ENCODE peak calls at places on chromosomes 7 and 10, in five cellular contexts. One of them, this sample, is unnamed.

GRCh38 chr10:112755446-112756117 is 194.5 kb upstream of the TCF7L2 start:
- DNase-seq in activated CD4-positive, CD25-positive, alpha-beta regulatory T cell: no peak
- DNase-seq in putamen: peak; percentile 54
- DNase-seq in breast epithelium: peak; percentile 48
- DNase-seq in Panc1: no peak
- DNase-seq in this sample: no peak

GRCh38 chr10:28533571-28534304 is 820 bp downstream of the WAC start:
- DNase-seq in putamen: peak; percentile 60
- DNase-seq in activated CD4-positive, CD25-positive, alpha-beta regulatory T cell: peak; percentile 52
- DNase-seq in Panc1: no peak
- DNase-seq in breast epithelium: peak; percentile 49
- DNase-seq in this sample: peak; percentile 62

GRCh38 chr7:2014391-2015241 is 218.1 kb downstream of the MAD1L1 start:
- DNase-seq in Panc1: no peak
- DNase-seq in putamen: no peak
- DNase-seq in breast epithelium: no peak
- DNase-seq in activated CD4-positive, CD25-positive, alpha-beta regulatory T cell: no peak
- DNase-seq in this sample: peak; percentile 10

GRCh38 chr7:158110661-158111555 is 476.7 kb downstream of the PTPRN2 start:
- DNase-seq in activated CD4-positive, CD25-positive, alpha-beta regulatory T cell: no peak
- DNase-seq in breast epithelium: no peak
- DNase-seq in putamen: no peak
- DNase-seq in Panc1: no peak
- DNase-seq in this sample: no peak

GRCh38 chr7:130254555-130254954 is 12.1 kb upstream of the CPA2 start:
- DNase-seq in activated CD4-positive, CD25-positive, alpha-beta regulatory T cell: no peak
- DNase-seq in Panc1: no peak
- DNase-seq in putamen: no peak
- DNase-seq in breast epithelium: no peak
- DNase-seq in this sample: no peak

GRCh38 chr7:91912500-91912899 is 28.2 kb upstream of the AKAP9 start:
- DNase-seq in activated CD4-positive, CD25-positive, alpha-beta regulatory T cell: no peak
- DNase-seq in Panc1: no peak
- DNase-seq in putamen: no peak
- DNase-seq in breast epithelium: no peak
- DNase-seq in this sample: no peak

GRCh38 chr10:100043796-100044195 is 34.0 kb upstream of the DNMBP start:
- DNase-seq in putamen: no peak
- DNase-seq in Panc1: no peak
- DNase-seq in activated CD4-positive, CD25-positive, alpha-beta regulatory T cell: no peak
- DNase-seq in breast epithelium: no peak
- DNase-seq in this sample: no peak

GRCh38 chr10:3692331-3692860 is 92.6 kb downstream of the KLF6 start:
- DNase-seq in breast epithelium: no peak
- DNase-seq in Panc1: no peak
- DNase-seq in activated CD4-positive, CD25-positive, alpha-beta regulatory T cell: no peak
- DNase-seq in putamen: no peak
- DNase-seq in this sample: no peak

GRCh38 chr7:86645676-86646276 is 2.1 kb downstream of the GRM3 start:
- DNase-seq in breast epithelium: no peak
- DNase-seq in Panc1: no peak
- DNase-seq in activated CD4-positive, CD25-positive, alpha-beta regulatory T cell: no peak
- DNase-seq in putamen: no peak
- DNase-seq in this sample: no peak

GRCh38 chr7:69879989-69880388 is 281.7 kb downstream of the AUTS2 start:
- DNase-seq in Panc1: no peak
- DNase-seq in breast epithelium: no peak
- DNase-seq in activated CD4-positive, CD25-positive, alpha-beta regulatory T cell: no peak
- DNase-seq in putamen: no peak
- DNase-seq in this sample: no peak

GRCh38 chr7:85737426-85737825 is 550.6 kb upstream of the SEMA3D start:
- DNase-seq in breast epithelium: no peak
- DNase-seq in activated CD4-positive, CD25-positive, alpha-beta regulatory T cell: no peak
- DNase-seq in Panc1: no peak
- DNase-seq in putamen: no peak
- DNase-seq in this sample: no peak

GRCh38 chr7:126778101-126778500 is 474.6 kb downstream of the GRM8 start:
- DNase-seq in Panc1: no peak
- DNase-seq in breast epithelium: no peak
- DNase-seq in putamen: no peak
- DNase-seq in activated CD4-positive, CD25-positive, alpha-beta regulatory T cell: no peak
- DNase-seq in this sample: no peak

GRCh38 chr7:29684787-29685650 is 121.3 kb upstream of the WIPF3 start:
- DNase-seq in breast epithelium: peak; percentile 45
- DNase-seq in activated CD4-positive, CD25-positive, alpha-beta regulatory T cell: no peak
- DNase-seq in putamen: peak; percentile 58
- DNase-seq in Panc1: no peak
- DNase-seq in this sample: peak; percentile 82

GRCh38 chr7:47846117-47846836 is 102.0 kb downstream of the PKD1L1 start:
- DNase-seq in Panc1: peak; percentile 94
- DNase-seq in activated CD4-positive, CD25-positive, alpha-beta regulatory T cell: no peak
- DNase-seq in breast epithelium: no peak
- DNase-seq in putamen: no peak
- DNase-seq in this sample: no peak

GRCh38 chr10:11742779-11743298 is 657 bp downstream of the ECHDC3 start:
- DNase-seq in breast epithelium: peak; percentile 50
- DNase-seq in putamen: no peak
- DNase-seq in Panc1: no peak
- DNase-seq in activated CD4-positive, CD25-positive, alpha-beta regulatory T cell: no peak
- DNase-seq in this sample: peak; percentile 41

GRCh38 chr10:5666324-5667220 is at the start of gene ASB13:
- DNase-seq in putamen: peak; percentile 68
- DNase-seq in breast epithelium: no peak
- DNase-seq in activated CD4-positive, CD25-positive, alpha-beta regulatory T cell: no peak
- DNase-seq in Panc1: no peak
- DNase-seq in this sample: peak; percentile 75

GRCh38 chr10:131948501-131948900 is 33.2 kb downstream of the BNIP3 start:
- DNase-seq in Panc1: no peak
- DNase-seq in putamen: no peak
- DNase-seq in breast epithelium: peak; percentile 2
- DNase-seq in activated CD4-positive, CD25-positive, alpha-beta regulatory T cell: no peak
- DNase-seq in this sample: no peak

GRCh38 chr7:116706668-116707126 is 34.7 kb downstream of the MET start:
- DNase-seq in Panc1: peak; percentile 83
- DNase-seq in activated CD4-positive, CD25-positive, alpha-beta regulatory T cell: no peak
- DNase-seq in putamen: no peak
- DNase-seq in breast epithelium: no peak
- DNase-seq in this sample: no peak

GRCh38 chr7:97307521-97308108 is 190.1 kb downstream of the SDHAF3 start:
- DNase-seq in activated CD4-positive, CD25-positive, alpha-beta regulatory T cell: no peak
- DNase-seq in breast epithelium: no peak
- DNase-seq in putamen: no peak
- DNase-seq in Panc1: no peak
- DNase-seq in this sample: no peak

GRCh38 chr10:72353028-72353962 is 1.4 kb downstream of the DNAJB12 start:
- DNase-seq in activated CD4-positive, CD25-positive, alpha-beta regulatory T cell: no peak
- DNase-seq in putamen: no peak
- DNase-seq in breast epithelium: no peak
- DNase-seq in Panc1: no peak
- DNase-seq in this sample: no peak

GRCh38 chr7:107678110-107678753 is 17.6 kb downstream of the SLC26A4 start:
- DNase-seq in putamen: no peak
- DNase-seq in Panc1: no peak
- DNase-seq in breast epithelium: no peak
- DNase-seq in activated CD4-positive, CD25-positive, alpha-beta regulatory T cell: no peak
- DNase-seq in this sample: no peak

GRCh38 chr7:142549007-142549406 is 200.3 kb upstream of the PRSS1 start:
- DNase-seq in activated CD4-positive, CD25-positive, alpha-beta regulatory T cell: no peak
- DNase-seq in breast epithelium: no peak
- DNase-seq in putamen: no peak
- DNase-seq in Panc1: no peak
- DNase-seq in this sample: no peak

GRCh38 chr7:36224916-36225858 is 72.1 kb downstream of the EEPD1 start:
- DNase-seq in breast epithelium: no peak
- DNase-seq in Panc1: no peak
- DNase-seq in activated CD4-positive, CD25-positive, alpha-beta regulatory T cell: no peak
- DNase-seq in putamen: no peak
- DNase-seq in this sample: no peak

GRCh38 chr10:131245475-131246059 is 66.0 kb downstream of the TCERG1L start:
- DNase-seq in activated CD4-positive, CD25-positive, alpha-beta regulatory T cell: no peak
- DNase-seq in Panc1: no peak
- DNase-seq in breast epithelium: no peak
- DNase-seq in putamen: no peak
- DNase-seq in this sample: no peak

GRCh38 chr7:27254625-27255024 is 12.0 kb downstream of the EVX1 start:
- DNase-seq in activated CD4-positive, CD25-positive, alpha-beta regulatory T cell: no peak
- DNase-seq in putamen: no peak
- DNase-seq in breast epithelium: no peak
- DNase-seq in Panc1: no peak
- DNase-seq in this sample: no peak

GRCh38 chr7:149147730-149148653 is 739 bp downstream of the ZNF398 start:
- DNase-seq in Panc1: no peak
- DNase-seq in putamen: peak; percentile 63
- DNase-seq in breast epithelium: no peak
- DNase-seq in activated CD4-positive, CD25-positive, alpha-beta regulatory T cell: peak; percentile 46
- DNase-seq in this sample: peak; percentile 47

GRCh38 chr7:36232971-36233550 is 80.0 kb downstream of the EEPD1 start:
- DNase-seq in breast epithelium: no peak
- DNase-seq in Panc1: no peak
- DNase-seq in activated CD4-positive, CD25-positive, alpha-beta regulatory T cell: no peak
- DNase-seq in putamen: no peak
- DNase-seq in this sample: no peak

GRCh38 chr10:24661374-24661773 is 62.3 kb downstream of the ARHGAP21 start:
- DNase-seq in putamen: no peak
- DNase-seq in Panc1: no peak
- DNase-seq in breast epithelium: no peak
- DNase-seq in activated CD4-positive, CD25-positive, alpha-beta regulatory T cell: no peak
- DNase-seq in this sample: no peak

GRCh38 chr7:23467731-23468720 is 2.3 kb downstream of the IGF2BP3 start:
- DNase-seq in putamen: no peak
- DNase-seq in breast epithelium: no peak
- DNase-seq in Panc1: no peak
- DNase-seq in activated CD4-positive, CD25-positive, alpha-beta regulatory T cell: no peak
- DNase-seq in this sample: peak; percentile 53

GRCh38 chr10:79375321-79376077 is 28.2 kb downstream of the PPIF start:
- DNase-seq in Panc1: no peak
- DNase-seq in breast epithelium: peak; percentile 15
- DNase-seq in putamen: no peak
- DNase-seq in activated CD4-positive, CD25-positive, alpha-beta regulatory T cell: no peak
- DNase-seq in this sample: no peak

GRCh38 chr7:40697653-40698052 is 562.8 kb downstream of the SUGCT start:
- DNase-seq in activated CD4-positive, CD25-positive, alpha-beta regulatory T cell: no peak
- DNase-seq in breast epithelium: no peak
- DNase-seq in putamen: no peak
- DNase-seq in Panc1: no peak
- DNase-seq in this sample: no peak

GRCh38 chr7:108234281-108234680 is 104.1 kb upstream of the LAMB4 start:
- DNase-seq in breast epithelium: no peak
- DNase-seq in Panc1: no peak
- DNase-seq in activated CD4-positive, CD25-positive, alpha-beta regulatory T cell: no peak
- DNase-seq in putamen: no peak
- DNase-seq in this sample: no peak

GRCh38 chr10:77478248-77478963 is 159.2 kb downstream of the KCNMA1 start:
- DNase-seq in breast epithelium: no peak
- DNase-seq in Panc1: peak; percentile 50
- DNase-seq in activated CD4-positive, CD25-positive, alpha-beta regulatory T cell: no peak
- DNase-seq in putamen: no peak
- DNase-seq in this sample: no peak

GRCh38 chr7:90751595-90751994 is 155.5 kb downstream of the CDK14 start:
- DNase-seq in breast epithelium: no peak
- DNase-seq in Panc1: no peak
- DNase-seq in activated CD4-positive, CD25-positive, alpha-beta regulatory T cell: no peak
- DNase-seq in putamen: no peak
- DNase-seq in this sample: no peak

GRCh38 chr7:75039166-75039565 is 34.4 kb downstream of the RCC1L start:
- DNase-seq in putamen: no peak
- DNase-seq in breast epithelium: no peak
- DNase-seq in Panc1: no peak
- DNase-seq in activated CD4-positive, CD25-positive, alpha-beta regulatory T cell: no peak
- DNase-seq in this sample: no peak

GRCh38 chr7:46146454-46147255 is 225.6 kb upstream of the IGFBP3 start:
- DNase-seq in breast epithelium: no peak
- DNase-seq in putamen: no peak
- DNase-seq in Panc1: no peak
- DNase-seq in activated CD4-positive, CD25-positive, alpha-beta regulatory T cell: no peak
- DNase-seq in this sample: no peak

GRCh38 chr10:71191019-71191418 is 21.4 kb upstream of the UNC5B start:
- DNase-seq in putamen: no peak
- DNase-seq in activated CD4-positive, CD25-positive, alpha-beta regulatory T cell: no peak
- DNase-seq in breast epithelium: no peak
- DNase-seq in Panc1: no peak
- DNase-seq in this sample: no peak

This sample was measured in WTC11.